ENCODE peak calls at places on chromosomes 16 and 17, in nine cellular contexts. N is effector CD4-positive, alpha-beta T cell; M is cardiac fibroblast; B is T-cell; L is NCI-H82; R is activated T-cell treated with anti-CD3 and anti-CD28 coated beads, Interleukin-2, amount 50 U/mL, for 24 hours; V is ovary; Y is Daoy; D is non-pigmented ciliary epithelial cell. G is an unnamed sample.

GRCh38 chr17:1060991-1061390 is 64.1 kb downstream of the TIMM22 start:
- DNase-seq in N (no peak), M (peak), B (no peak), L (no peak), R (no peak), V (no peak), Y (peak), D (peak), G (no peak)

GRCh38 chr17:69179227-69179952 is 37.7 kb upstream of the ABCA6 start:
- DNase-seq in N (no peak), M (peak), B (no peak), L (no peak), R (no peak), V (no peak), Y (peak), D (no peak), G (no peak)

GRCh38 chr17:80716986-80717385 is 172.3 kb downstream of the RPTOR start:
- DNase-seq in N (no peak), M (no peak), B (no peak), L (no peak), R (no peak), V (no peak), Y (no peak), D (no peak), G (no peak)

GRCh38 chr17:2123467-2124251 is 68.8 kb downstream of the HIC1 start:
- DNase-seq in N (no peak), M (peak), B (no peak), L (no peak), R (no peak), V (peak), Y (no peak), D (no peak), G (peak)

GRCh38 chr16:63787014-63787413 is 1334.8 kb downstream of the CDH11 start:
- DNase-seq in N (no peak), M (peak), B (no peak), L (peak), R (no peak), V (no peak), Y (no peak), D (no peak), G (no peak)

GRCh38 chr17:80747469-80747868 is 202.8 kb downstream of the RPTOR start:
- DNase-seq in N (no peak), M (no peak), B (no peak), L (no peak), R (no peak), V (no peak), Y (no peak), D (no peak), G (no peak)

GRCh38 chr16:15677447-15677846 is 27.4 kb downstream of the NDE1 start:
- DNase-seq in N (no peak), M (no peak), B (no peak), L (no peak), R (no peak), V (no peak), Y (no peak), D (no peak), G (no peak)

GRCh38 chr17:75876938-75877751 is 1.2 kb downstream of the TRIM47 start:
- DNase-seq in N (no peak), M (peak), B (no peak), L (peak), R (peak), V (peak), Y (peak), D (no peak), G (no peak)

GRCh38 chr16:27174798-27175197 is 28.5 kb upstream of the KDM8 start:
- DNase-seq in N (no peak), M (peak), B (no peak), L (no peak), R (no peak), V (no peak), Y (peak), D (peak), G (no peak)

GRCh38 chr16:88384222-88385111 is 1.7 kb downstream of the ZNF469 start:
- DNase-seq in N (no peak), M (no peak), B (no peak), L (no peak), R (no peak), V (no peak), Y (no peak), D (no peak), G (no peak)

GRCh38 chr17:14866266-14866665 is 398.9 kb downstream of the PMP22 start:
- DNase-seq in N (no peak), M (no peak), B (no peak), L (no peak), R (no peak), V (no peak), Y (peak), D (no peak), G (no peak)

GRCh38 chr16:27999687-28000086 is 63.8 kb downstream of the GSG1L start:
- DNase-seq in N (no peak), M (peak), B (no peak), L (no peak), R (no peak), V (no peak), Y (peak), D (no peak), G (no peak)

GRCh38 chr17:62653831-62654829 is 26.7 kb downstream of the MRC2 start:
- DNase-seq in N (no peak), M (peak), B (no peak), L (peak), R (no peak), V (peak), Y (no peak), D (no peak), G (no peak)

GRCh38 chr17:49707246-49707607 is 537 bp downstream of the SLC35B1 start:
- DNase-seq in N (peak), M (peak), B (peak), L (peak), R (peak), V (no peak), Y (no peak), D (no peak), G (no peak)

GRCh38 chr16:74871608-74872007 is 97.0 kb upstream of the FA2H start:
- DNase-seq in N (no peak), M (no peak), B (no peak), L (no peak), R (no peak), V (no peak), Y (no peak), D (no peak), G (no peak)

GRCh38 chr16:29674188-29674587 is 4.8 kb upstream of the QPRT start:
- DNase-seq in N (no peak), M (peak), B (no peak), L (no peak), R (no peak), V (peak), Y (peak), D (no peak), G (no peak)

GRCh38 chr17:46097497-46097896 is 95.7 kb downstream of the KANSL1 start:
- DNase-seq in N (no peak), M (peak), B (no peak), L (no peak), R (no peak), V (no peak), Y (no peak), D (no peak), G (no peak)

G was measured in NCI-H748 treated with DMSO at 0.1 percent for 48 hours.